ENCODE peak calls at places on chromosomes 16 and 17, in seven cellular contexts. G is caudate nucleus; I is hepatic stellate cell; D is stimulated activated CD4-positive, alpha-beta T cell treated with anti-CD3 and anti-CD28 coated beads, Interleukin-4, amount 100 ng/mL, for 48 hours; H is aorta; M is H54; J is SJCRH30. U is an unnamed sample.

GRCh38 chr17:59406808-59407381 is 75.4 kb downstream of the YPEL2 start:
- DNase-seq in G (no peak), I (peak; percentile 65), D (no peak), H (no peak), M (no peak), J (peak; percentile 37), U (no peak)

GRCh38 chr17:76497979-76498885 is 3.0 kb downstream of the RHBDF2 start:
- DNase-seq in G (peak; percentile 52), I (peak; percentile 93), D (no peak), H (peak; percentile 92), M (peak; percentile 82), J (peak; percentile 95), U (peak; percentile 87)

GRCh38 chr17:63698886-63699637 is 863 bp downstream of the LIMD2 start:
- DNase-seq in G (no peak), I (peak; percentile 38), D (peak; percentile 66), H (peak; percentile 83), M (no peak), J (peak; percentile 55), U (peak; percentile 73)

GRCh38 chr17:45294506-45294905 is 22.3 kb downstream of the MAP3K14 start:
- DNase-seq in G (no peak), I (peak; percentile 84), D (no peak), H (peak; percentile 69), M (no peak), J (no peak), U (no peak)

GRCh38 chr17:19010729-19011505 is 6.4 kb upstream of the FAM83G start:
- DNase-seq in G (no peak), I (no peak), D (no peak), H (no peak), M (no peak), J (no peak), U (peak; percentile 12)

GRCh38 chr17:14942511-14943185 is 322.5 kb downstream of the PMP22 start:
- DNase-seq in G (no peak), I (no peak), D (no peak), H (no peak), M (no peak), J (no peak), U (no peak)

GRCh38 chr16:2715519-2715918 is 4.5 kb downstream of the PRSS27 start:
- DNase-seq in G (peak; percentile 21), I (peak; percentile 75), D (peak; percentile 70), H (peak; percentile 80), M (no peak), J (no peak), U (peak; percentile 74)

GRCh38 chr17:57988301-57989010 is 402 bp upstream of the VEZF1 start:
- DNase-seq in G (peak; percentile 77), I (peak; percentile 88), D (peak; percentile 23), H (peak; percentile 82), M (peak; percentile 90), J (peak; percentile 78), U (peak; percentile 80)

GRCh38 chr16:79628501-79628975 is 28.0 kb upstream of the MAF start:
- DNase-seq in G (no peak), I (peak; percentile 74), D (peak; percentile 67), H (no peak), M (no peak), J (no peak), U (no peak)

GRCh38 chr16:66189951-66190350 is 176.5 kb upstream of the CDH5 start:
- DNase-seq in G (no peak), I (peak; percentile 51), D (no peak), H (no peak), M (no peak), J (no peak), U (no peak)

GRCh38 chr16:10938321-10938720 is 3.9 kb downstream of the DEXI start:
- DNase-seq in G (no peak), I (no peak), D (no peak), H (no peak), M (no peak), J (no peak), U (no peak)

GRCh38 chr17:7750321-7750821 is 32.8 kb downstream of the DNAH2 start:
- DNase-seq in G (no peak), I (peak; percentile 67), D (no peak), H (no peak), M (peak; percentile 60), J (no peak), U (no peak)

GRCh38 chr17:9403207-9403606 is 172.4 kb downstream of the STX8 start:
- DNase-seq in G (no peak), I (no peak), D (no peak), H (no peak), M (no peak), J (no peak), U (no peak)

GRCh38 chr16:89174055-89174827 is 2.7 kb downstream of the CDH15 start:
- DNase-seq in G (no peak), I (no peak), D (no peak), H (no peak), M (no peak), J (peak; percentile 80), U (no peak)

GRCh38 chr16:84603115-84603816 is 14.6 kb downstream of the COTL1 start:
- DNase-seq in G (no peak), I (peak; percentile 95), D (peak; percentile 38), H (peak; percentile 96), M (peak; percentile 77), J (peak; percentile 29), U (peak; percentile 92)

GRCh38 chr16:70258065-70258464 is 6.3 kb upstream of the EXOSC6 start:
- DNase-seq in G (no peak), I (no peak), D (no peak), H (no peak), M (no peak), J (no peak), U (no peak)

GRCh38 chr16:87438611-87438985 is 46.5 kb downstream of the MAP1LC3B start:
- DNase-seq in G (no peak), I (no peak), D (no peak), H (no peak), M (no peak), J (no peak), U (no peak)

GRCh38 chr16:64250866-64251265 is 871.0 kb downstream of the CDH11 start:
- DNase-seq in G (no peak), I (peak; percentile 5), D (no peak), H (no peak), M (no peak), J (peak; percentile 31), U (peak; percentile 17)

U was measured in left cardiac atrium.